ENCODE peak calls at places on chromosomes 12 and 14, in four cellular contexts. X is heart left ventricle, L is neural progenitor cell, K is fibroblast of lung. C is an unnamed sample.

GRCh38 chr12:113875681-113876080 is 90.4 kb downstream of the RBM19 start:
- DNase-seq in X (no peak), L (no peak), K (peak; percentile 78), C (no peak)

GRCh38 chr14:84397621-84398020 is 1132.3 kb upstream of the FLRT2 start:
- DNase-seq in X (no peak), L (no peak), K (no peak), C (no peak)

GRCh38 chr12:114835031-114835430 is 151.1 kb upstream of the TBX3 start:
- DNase-seq in X (no peak), L (no peak), K (peak; percentile 72), C (no peak)

GRCh38 chr12:9799961-9800360 is 27.3 kb upstream of the KLRF1 start:
- DNase-seq in X (no peak), L (no peak), K (no peak), C (no peak)

GRCh38 chr12:121110211-121110940 is 22.3 kb upstream of the P2RX7 start:
- DNase-seq in X (peak; percentile 62), L (peak; percentile 72), K (peak; percentile 41), C (peak; percentile 43)

GRCh38 chr12:14845350-14845750 is 2.0 kb upstream of the ART4 start:
- DNase-seq in X (peak; percentile 51), L (peak; percentile 70), K (peak; percentile 52), C (no peak)

GRCh38 chr14:39173198-39173597 is 1.9 kb upstream of the PNN start:
- DNase-seq in X (no peak), L (no peak), K (no peak), C (no peak)

GRCh38 chr12:110301065-110301806 is 20.2 kb downstream of the ATP2A2 start:
- DNase-seq in X (no peak), L (no peak), K (no peak), C (no peak)

GRCh38 chr14:26917086-26917485 is 319.3 kb upstream of the NOVA1 start:
- DNase-seq in X (no peak), L (peak; percentile 50), K (peak; percentile 28), C (no peak)

DNA sequence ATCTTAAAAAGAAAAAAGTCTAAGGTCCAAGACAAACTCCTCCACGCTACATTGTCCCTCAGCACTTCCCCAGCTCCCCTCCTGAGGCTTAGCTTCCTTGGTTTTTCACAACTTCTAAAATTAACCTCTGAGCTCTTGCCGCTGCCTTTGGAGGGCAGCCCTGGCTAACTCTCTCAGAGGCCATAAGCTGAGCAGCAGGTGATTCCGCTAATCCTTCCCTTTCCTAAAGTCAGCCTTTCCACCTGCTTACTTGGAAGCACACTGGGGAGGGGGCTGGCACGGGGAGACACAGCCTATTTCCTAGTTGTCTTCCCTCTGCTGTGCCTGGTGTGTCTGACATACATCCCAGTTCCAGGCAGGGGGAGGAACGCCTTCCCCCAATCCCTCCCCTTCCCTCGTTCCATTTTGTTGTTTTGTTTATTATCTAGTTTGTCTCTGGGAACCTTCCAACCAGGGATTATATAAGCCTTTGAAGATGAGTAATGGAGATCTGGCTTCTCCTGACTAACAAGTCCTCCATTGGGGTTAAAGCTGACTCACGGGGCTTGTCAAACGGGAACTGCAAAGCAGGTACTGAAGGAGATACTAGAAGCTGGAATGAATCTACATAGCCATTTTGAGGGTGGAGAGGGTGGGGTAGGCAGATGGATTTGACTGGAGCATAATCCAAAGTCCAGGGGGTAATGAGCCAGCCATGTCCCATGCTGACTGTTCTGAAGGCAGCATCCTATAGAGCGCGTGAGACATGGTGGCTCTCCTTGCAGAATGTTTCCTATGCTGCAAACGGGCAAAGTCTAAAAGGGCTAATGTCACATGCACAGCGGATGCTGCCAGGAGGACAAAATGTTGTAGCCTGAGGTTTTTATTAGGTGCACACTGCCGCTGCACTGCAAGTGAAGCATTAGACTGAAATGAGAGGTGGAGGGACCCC is 230.8 kb downstream of the FOXN3 start:
- DNase-seq in X (no peak), L (peak; percentile 75), K (peak; percentile 84), C (peak; percentile 69)
- TF ChIP-seq CTCF in X (peak; percentile 25), L (peak; percentile 29), K (no peak), C (no peak)

DNA sequence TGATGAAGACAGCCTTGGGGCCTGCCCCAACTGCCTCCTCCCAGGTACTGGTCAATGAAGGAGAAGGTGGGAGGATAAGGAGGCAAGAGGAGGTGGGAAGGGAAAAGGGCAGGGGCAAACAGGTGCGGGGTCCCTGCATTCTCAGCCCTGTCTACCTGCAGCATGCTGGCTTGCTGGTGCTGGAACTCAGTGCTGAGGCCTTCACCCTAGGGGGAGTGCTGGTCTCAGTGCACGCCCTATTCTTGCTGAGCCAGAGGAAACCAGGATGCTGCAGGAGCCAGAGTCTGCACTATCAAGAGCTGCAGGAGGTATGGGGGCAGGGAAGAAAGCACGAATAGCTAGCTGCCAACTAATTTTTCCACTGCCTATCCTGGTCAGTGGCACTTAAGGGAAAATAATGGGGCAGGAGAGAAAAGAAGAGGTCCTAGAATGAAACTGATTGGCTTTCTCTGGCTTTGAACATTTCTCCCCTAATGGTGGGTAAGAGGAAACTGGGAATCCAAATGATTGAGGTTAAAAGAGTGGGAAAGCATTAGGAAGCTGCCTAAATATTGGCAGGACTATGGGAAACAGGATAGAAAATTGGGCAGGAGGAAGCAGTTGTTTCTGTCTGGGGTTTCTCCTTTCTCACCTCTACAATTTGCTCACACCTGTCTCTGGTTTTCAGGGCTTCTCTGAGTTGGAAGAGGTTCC is 1.8 kb downstream of the TMEM253 start:
- DNase-seq in X (no peak), L (peak; percentile 34), K (no peak), C (no peak)
- H3K27ac ChIP-seq in X (no peak overlapping the region), L (no peak overlapping the region), K (no peak overlapping the region), C (peak overlapping the region; percentile 100)

GRCh38 chr14:102229071-102229738 is 75.8 kb downstream of the MOK start:
- DNase-seq in X (no peak), L (no peak), K (no peak), C (no peak)

GRCh38 chr14:102230481-102231210 is 74.3 kb downstream of the MOK start:
- DNase-seq in X (no peak), L (no peak), K (no peak), C (no peak)

GRCh38 chr14:102231476-102232347 is 73.3 kb downstream of the MOK start:
- DNase-seq in X (no peak), L (peak; percentile 39), K (no peak), C (no peak)

GRCh38 chr14:102227184-102227964 is 77.6 kb downstream of the MOK start:
- DNase-seq in X (no peak), L (no peak), K (no peak), C (no peak)

GRCh38 chr14:102229739-102230092 is 75.2 kb downstream of the MOK start:
- DNase-seq in X (no peak), L (no peak), K (no peak), C (no peak)
- TF ChIP-seq CTCF in X (no peak), L (no peak), K (no peak), C (no peak)

DNA sequence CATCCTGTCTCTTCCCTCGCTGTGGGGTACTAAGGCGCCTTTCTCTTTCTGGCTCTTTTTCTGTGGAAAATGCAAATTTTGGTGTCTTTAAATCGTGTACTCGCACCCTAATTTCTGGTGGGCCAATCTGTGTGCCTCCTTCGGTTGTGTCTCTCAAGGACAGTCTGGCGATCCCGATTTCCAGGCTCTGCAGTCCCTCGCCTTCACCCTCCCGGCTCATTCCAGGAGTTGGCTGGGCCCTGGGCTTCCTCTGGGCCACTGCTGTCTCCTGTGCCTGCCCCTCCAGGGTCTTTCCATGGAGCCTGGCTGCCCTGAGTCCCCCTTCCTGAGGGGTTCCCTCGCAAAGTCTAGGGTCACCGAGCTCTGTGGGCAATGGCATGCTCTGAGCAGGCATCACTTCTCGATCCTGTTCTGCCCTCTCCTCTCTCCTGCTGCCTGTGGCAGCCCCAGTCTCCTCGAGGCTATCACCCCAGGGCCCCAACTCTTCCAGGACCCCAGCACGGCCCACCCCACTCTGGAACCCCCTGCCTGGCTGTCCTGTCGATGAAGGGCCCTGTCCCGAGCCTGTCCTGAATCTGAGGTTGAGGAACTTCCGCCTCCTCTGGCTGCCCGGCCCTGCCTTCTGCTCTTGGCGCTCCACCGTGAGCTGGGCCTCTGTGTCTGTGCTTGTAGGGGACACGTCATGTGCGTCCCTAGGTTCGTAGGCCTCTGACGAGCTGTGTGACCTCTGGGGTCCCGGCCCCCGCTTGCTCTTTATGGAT is 24.1 kb downstream of the AHNAK2 start:
- DNase-seq in X (no peak), L (no peak), K (no peak), C (no peak)
- H3K27ac ChIP-seq in X (no peak overlapping the region), L (no peak overlapping the region), K (no peak overlapping the region), C (no peak overlapping the region)

GRCh38 chr12:31259136-31259881 is 66.6 kb downstream of the SINHCAF start:
- DNase-seq in X (no peak), L (no peak), K (peak; percentile 11), C (no peak)

GRCh38 chr12:31263661-31264060 is 62.3 kb downstream of the SINHCAF start:
- DNase-seq in X (no peak), L (no peak), K (no peak), C (no peak)

GRCh38 chr12:31260840-31261239 is 65.1 kb downstream of the SINHCAF start:
- DNase-seq in X (no peak), L (no peak), K (no peak), C (no peak)

GRCh38 chr12:31261744-31262143 is 64.2 kb downstream of the SINHCAF start:
- DNase-seq in X (no peak), L (no peak), K (no peak), C (no peak)

DNA sequence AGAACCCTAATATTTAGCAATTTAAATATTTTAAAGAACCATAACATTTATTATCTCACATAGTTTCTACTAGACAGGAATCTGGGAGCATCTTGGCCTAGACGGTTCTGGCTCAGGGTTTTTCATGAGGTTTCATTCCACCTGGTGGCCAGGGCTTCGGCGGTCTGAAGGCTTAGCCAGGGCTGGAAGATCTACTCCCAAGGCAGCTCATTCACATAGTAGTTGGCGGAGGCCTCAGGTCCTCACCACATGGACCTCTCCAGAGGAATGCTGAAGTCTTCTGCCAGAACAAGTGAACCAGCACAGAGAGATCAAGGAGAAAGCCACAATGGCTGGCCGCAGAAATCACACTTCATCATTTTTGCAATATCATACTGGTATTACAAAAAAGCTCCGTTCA is 68.2 kb downstream of the SINHCAF start:
- DNase-seq in X (no peak), L (no peak), K (no peak), C (no peak)
- TF ChIP-seq CTCF in X (no peak), L (no peak), K (no peak), C (no peak)

GRCh38 chr12:50947932-50948331 is 4.4 kb upstream of the HIGD1C start:
- DNase-seq in X (no peak), L (no peak), K (no peak), C (no peak)
- H3K27ac ChIP-seq in X (no peak overlapping the region), L (no peak overlapping the region), K (no peak overlapping the region), C (no peak overlapping the region)

DNA sequence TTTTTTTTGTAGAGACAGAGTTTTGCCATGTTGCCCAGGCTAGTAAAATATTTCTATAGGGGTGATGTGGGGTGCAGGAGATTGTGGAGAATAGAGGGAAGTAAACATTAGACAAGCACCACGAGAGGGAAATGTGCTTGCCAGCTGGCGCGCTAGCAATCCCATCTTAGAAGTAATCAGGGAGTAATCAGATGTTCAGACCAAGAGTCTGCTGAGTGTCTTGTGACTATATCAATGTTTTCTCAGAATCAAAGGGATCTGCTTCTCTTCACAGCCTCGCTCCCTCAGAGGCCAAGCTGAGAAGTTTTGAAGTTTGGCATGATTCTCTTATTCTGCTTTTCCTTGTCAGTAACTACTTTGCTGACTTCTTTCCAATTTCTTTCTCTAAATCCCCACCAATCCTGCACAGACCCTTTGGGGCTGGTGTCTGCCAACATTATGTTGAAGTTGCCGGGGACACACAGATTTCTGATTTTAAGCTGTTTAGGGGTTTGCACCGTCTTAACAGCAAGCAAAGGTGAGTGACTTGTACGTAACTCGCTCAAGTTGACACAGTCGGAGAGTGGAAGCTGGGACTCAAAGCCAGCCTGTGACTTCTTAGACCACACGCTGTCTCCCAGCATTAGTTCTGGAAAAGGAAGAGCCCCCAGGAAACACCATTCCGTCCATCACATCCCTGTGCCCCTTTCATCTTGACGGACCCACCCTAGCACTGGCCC is 22.0 kb upstream of the TSPAN9 start:
- DNase-seq in X (no peak), L (no peak), K (no peak), C (no peak)
- TF ChIP-seq CTCF in X (no peak), L (no peak), K (no peak), C (no peak)